ENCODE peak calls at places on chromosomes 3 and 15, in four cellular contexts. Z, K, U and Y are unnamed samples. For H3K9me3 and H3K4me1, the result is how much of the 10 kb centered on the place peaks cover.

GRCh38 chr3:64220161-64220560 is 5.1 kb downstream of the PRICKLE2 start:
- DNase-seq in Z (no peak), U (no peak), K (no peak), Y (no peak)

GRCh38 chr3:119309591-119309990 is 15.4 kb downstream of the ARHGAP31 start:
- DNase-seq in Z (no peak), U (no peak), K (no peak), Y (no peak)

GRCh38 chr15:67882487-67883227 is 42.8 kb upstream of the RNU6-1 start:
- DNase-seq in U (no peak), Z (no peak), K (no peak), Y (no peak)

GRCh38 chr3:125078961-125079674 is 23.3 kb upstream of the HEG1 start:
- DNase-seq in U (no peak), K (no peak), Z (no peak), Y (no peak)

GRCh38 chr15:101138086-101138660 is 113.7 kb downstream of the CHSY1 start:
- DNase-seq in Z (no peak), U (no peak), K (peak), Y (no peak)

GRCh38 chr3:127730666-127731294 is 58.0 kb downstream of the ABTB1 start:
- DNase-seq in Z (no peak), K (no peak), U (no peak), Y (no peak)

GRCh38 chr15:57384816-57385215 is 8.5 kb downstream of the CGNL1 start:
- DNase-seq in Z (no peak), K (no peak), U (no peak), Y (no peak)

GRCh38 chr15:64911317-64912186 is at the start of gene ANKDD1A:
- DNase-seq in U (peak), Z (peak), K (peak), Y (peak)

GRCh38 chr3:105752791-105753415 is 115.9 kb downstream of the CBLB start:
- DNase-seq in K (no peak), Z (no peak), U (no peak), Y (peak)

GRCh38 chr15:55526559-55527036 is 18.6 kb upstream of the DNAAF4 start:
- DNase-seq in Z (no peak), K (no peak), U (no peak), Y (peak)

GRCh38 chr3:53147161-53147902 is 13.7 kb upstream of the PRKCD start:
- DNase-seq in U (no peak), K (no peak), Z (peak), Y (no peak)

GRCh38 chr3:182226995-182227394 is 515.3 kb downstream of the SOX2 start:
- DNase-seq in U (no peak), K (no peak), Z (no peak), Y (no peak)

GRCh38 chr3:72916249-72916648 is 28.4 kb downstream of the GXYLT2 start:
- DNase-seq in Z (no peak), K (no peak), U (no peak), Y (no peak)

GRCh38 chr3:186596568-186597287 is 16.1 kb upstream of the AHSG start:
- DNase-seq in U (no peak), Z (no peak), K (no peak), Y (no peak)

GRCh38 chr3:103136621-103137020 is 701.8 kb downstream of the ZPLD1 start:
- DNase-seq in Z (no peak), U (no peak), K (no peak), Y (no peak)

GRCh38 chr3:122299872-122300460 is 25.1 kb upstream of the CSTA start:
- DNase-seq in Z (no peak), K (no peak), U (no peak), Y (peak)

GRCh38 chr3:66195347-66195783 is 25.4 kb upstream of the SLC25A26 start:
- DNase-seq in U (peak), Z (peak), K (peak), Y (peak)

GRCh38 chr3:9534429-9534828 is 19.2 kb downstream of the LHFPL4 start:
- DNase-seq in K (no peak), Z (no peak), U (no peak), Y (no peak)
- H3K9me3 ChIP-seq in K (under half), Z (under half), U (under half), Y (under half)

GRCh38 chr15:92683511-92683834 is 27.9 kb upstream of the FAM174B start:
- DNase-seq in K (peak), Z (no peak), U (no peak), Y (peak)
- TF ChIP-seq CTCF in K (peak), Z (no peak), U (peak), Y (peak)

GRCh38 chr15:89783861-89784685 is 7.9 kb downstream of the MESP2 start:
- DNase-seq in K (no peak), U (no peak), Z (peak), Y (no peak)
- H3K4me1 ChIP-seq in K (under half), U (under half), Z (under half), Y (under half)

GRCh38 chr3:157918402-157918801 is 187.8 kb downstream of the SHOX2 start:
- DNase-seq in U (no peak), K (no peak), Z (no peak), Y (no peak)

GRCh38 chr3:157913052-157913451 is 193.2 kb downstream of the SHOX2 start:
- DNase-seq in U (no peak), Z (no peak), K (no peak), Y (no peak)

GRCh38 chr3:157913751-157914150 is 192.5 kb downstream of the SHOX2 start:
- DNase-seq in U (no peak), K (no peak), Z (no peak), Y (no peak)

GRCh38 chr3:157916672-157917071 is 189.5 kb downstream of the SHOX2 start:
- DNase-seq in K (no peak), U (no peak), Z (no peak), Y (no peak)

GRCh38 chr3:157914882-157915281 is 191.3 kb downstream of the SHOX2 start:
- DNase-seq in U (no peak), Z (no peak), K (no peak), Y (no peak)
- H3K9me3 ChIP-seq in U (under half), Z (under half), K (under half), Y (under half)

DNA sequence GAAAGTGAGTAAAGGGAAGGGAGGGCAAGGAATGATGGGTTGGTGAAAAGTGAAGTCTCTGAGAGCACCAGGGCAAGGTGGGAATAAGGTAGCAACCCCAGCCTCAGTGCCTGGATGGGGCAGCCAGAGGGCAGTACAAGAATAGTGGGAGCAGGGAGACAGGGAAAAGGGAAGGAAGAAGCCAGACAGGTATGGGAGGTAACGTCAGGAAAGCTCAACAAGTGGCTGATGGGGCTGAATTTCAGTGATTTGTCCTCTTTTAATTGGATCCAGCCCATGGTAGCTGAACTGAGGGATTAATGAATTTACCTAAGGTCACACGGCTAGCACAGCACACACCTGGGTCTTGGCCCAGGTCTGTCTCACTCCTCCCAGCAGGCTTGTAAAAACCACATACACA is 12.6 kb downstream of the RORA start:
- DNase-seq in Z (no peak), K (no peak), U (no peak), Y (no peak)
- TF ChIP-seq CTCF in Z (no peak), K (peak), U (no peak), Y (peak)

GRCh38 chr3:129793356-129793755 is 100.2 kb downstream of the TMCC1 start:
- DNase-seq in U (no peak), K (no peak), Z (no peak), Y (no peak)

GRCh38 chr3:129793947-129794318 is 99.6 kb downstream of the TMCC1 start:
- DNase-seq in U (no peak), K (no peak), Z (no peak), Y (peak)

GRCh38 chr3:129794319-129795201 is 99.0 kb downstream of the TMCC1 start:
- DNase-seq in K (peak), Z (peak), U (no peak), Y (peak)

GRCh38 chr3:129795596-129795995 is 97.9 kb downstream of the TMCC1 start:
- DNase-seq in U (no peak), Z (no peak), K (no peak), Y (no peak)

DNA sequence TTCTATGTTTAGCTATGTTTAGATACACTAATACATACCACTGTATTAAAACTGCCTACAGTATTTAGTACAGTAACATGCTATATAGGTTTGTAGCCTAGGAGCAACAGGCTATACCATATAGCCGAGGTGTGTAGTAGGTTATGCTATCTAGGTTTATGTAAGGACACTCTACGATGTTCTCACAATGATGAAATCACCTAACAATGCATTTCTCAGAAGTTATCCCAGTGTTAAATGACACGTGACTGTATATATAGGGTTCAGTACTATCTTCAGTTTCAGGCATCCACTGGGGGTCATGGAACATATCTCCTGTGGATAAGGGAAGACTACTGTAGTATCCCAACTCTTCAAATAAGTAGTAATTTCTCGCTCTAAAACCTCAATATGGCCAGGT is 97.4 kb downstream of the TMCC1 start:
- DNase-seq in K (no peak), Z (no peak), U (no peak), Y (no peak)
- H3K4me1 ChIP-seq in K (under half), Z (under half), U (under half), Y (under half)